ENCODE peak calls at places on chromosome 17, in nine cellular contexts. V is EH, P is HCEC 1CT, O is IMR-90, N is NCI-H510A treated with DMSO at 0.1 percent for 48 hours, F is ovary, J is left cardiac atrium, E is HTR-8/SVneo, M is NCI-H1092 treated with DMSO at 0.1 percent for 48 hours. U is an unnamed sample.
A peak's percentile ranks its signal among the peaks of the same experiment; 100 is the strongest.

GRCh38 chr17:348692-349425 is 3.7 kb downstream of the RPH3AL start:
- DNase-seq in V (no peak), P (no peak), O (no peak), N (no peak), F (no peak), J (no peak), E (no peak), M (peak; percentile 9), U (no peak)

GRCh38 chr17:55269894-55270293 is 5.1 kb downstream of the HLF start:
- DNase-seq in V (no peak), P (no peak), O (no peak), N (no peak), F (no peak), J (no peak), E (no peak), M (no peak), U (no peak)

GRCh38 chr17:63984651-63985386 is 12.1 kb upstream of the SCN4A start:
- DNase-seq in V (peak; percentile 89), P (peak; percentile 84), O (peak; percentile 91), N (no peak), F (no peak), J (peak; percentile 70), E (peak; percentile 53), M (no peak), U (peak; percentile 65)

GRCh38 chr17:56867948-56868376 is 34.0 kb downstream of the DGKE start:
- DNase-seq in V (peak; percentile 74), P (peak; percentile 30), O (peak; percentile 67), N (no peak), F (no peak), J (no peak), E (peak; percentile 39), M (peak; percentile 71), U (no peak)

GRCh38 chr17:51487947-51488346 is 227.6 kb downstream of the UTP18 start:
- DNase-seq in V (no peak), P (no peak), O (no peak), N (no peak), F (no peak), J (no peak), E (peak; percentile 27), M (no peak), U (peak; percentile 54)

GRCh38 chr17:56098746-56099145 is 54.5 kb upstream of the ANKFN1 start:
- DNase-seq in V (no peak), P (no peak), O (no peak), N (no peak), F (no peak), J (no peak), E (no peak), M (no peak), U (no peak)

GRCh38 chr17:77507116-77507885 is 366.5 kb downstream of the SEC14L1 start:
- DNase-seq in V (no peak), P (no peak), O (no peak), N (peak; percentile 29), F (no peak), J (no peak), E (no peak), M (no peak), U (peak; percentile 53)

GRCh38 chr17:10123093-10123492 is 75.3 kb downstream of the GAS7 start:
- DNase-seq in V (no peak), P (no peak), O (no peak), N (no peak), F (no peak), J (no peak), E (no peak), M (no peak), U (no peak)

GRCh38 chr17:29614345-29615047 is 8.2 kb downstream of the CORO6 start:
- DNase-seq in V (no peak), P (no peak), O (no peak), N (no peak), F (no peak), J (no peak), E (no peak), M (no peak), U (no peak)

GRCh38 chr17:75242461-75243042 is 18.9 kb downstream of the GGA3 start:
- DNase-seq in V (no peak), P (no peak), O (no peak), N (no peak), F (no peak), J (no peak), E (no peak), M (no peak), U (no peak)

GRCh38 chr17:12998461-12998860 is 19.4 kb downstream of the ELAC2 start:
- DNase-seq in V (no peak), P (no peak), O (no peak), N (no peak), F (no peak), J (no peak), E (no peak), M (no peak), U (no peak)

U was measured in NCI-H69.